ENCODE peak calls at places on chromosomes 3 and 15, in four cellular contexts. One of them, this sample, is unnamed. For H3K9me3 and H3K27me3, the result is how much of the 10 kb centered on the place peaks cover.

GRCh38 chr3:12961007-12961725 is 112.1 kb downstream of the IQSEC1 start:
- DNase-seq in H9: no peak
- DNase-seq in K562: peak
- DNase-seq in effector memory CD4-positive, alpha-beta T cell: no peak
- DNase-seq in this sample: no peak

GRCh38 chr3:32424581-32425250 is 33.1 kb downstream of the CMTM7 start:
- DNase-seq in H9: no peak
- DNase-seq in K562: no peak
- DNase-seq in effector memory CD4-positive, alpha-beta T cell: no peak
- DNase-seq in this sample: no peak

GRCh38 chr3:52798978-52799476 is 4.4 kb downstream of the ITIH3 start:
- DNase-seq in H9: peak
- DNase-seq in K562: peak
- DNase-seq in effector memory CD4-positive, alpha-beta T cell: no peak
- DNase-seq in this sample: no peak

GRCh38 chr15:82894971-82895520 is 57.5 kb downstream of the HOMER2 start:
- DNase-seq in H9: no peak
- DNase-seq in K562: no peak
- DNase-seq in effector memory CD4-positive, alpha-beta T cell: no peak
- DNase-seq in this sample: no peak

GRCh38 chr15:52673312-52673711 is 5.9 kb downstream of the ATOSA start:
- DNase-seq in H9: no peak
- DNase-seq in K562: no peak
- DNase-seq in effector memory CD4-positive, alpha-beta T cell: no peak
- DNase-seq in this sample: no peak

GRCh38 chr15:57637836-57638235 is 46.1 kb downstream of the MYZAP start:
- DNase-seq in H9: no peak
- DNase-seq in K562: no peak
- DNase-seq in effector memory CD4-positive, alpha-beta T cell: no peak
- DNase-seq in this sample: no peak

GRCh38 chr15:101128191-101128590 is 123.7 kb downstream of the CHSY1 start:
- DNase-seq in H9: no peak
- DNase-seq in K562: no peak
- DNase-seq in effector memory CD4-positive, alpha-beta T cell: no peak
- DNase-seq in this sample: peak

GRCh38 chr3:119990888-119991287 is 103.4 kb downstream of the GSK3B start:
- DNase-seq in H9: no peak
- DNase-seq in K562: no peak
- DNase-seq in effector memory CD4-positive, alpha-beta T cell: no peak
- DNase-seq in this sample: no peak

GRCh38 chr15:89003865-89004725 is 84.2 kb upstream of the ABHD2 start:
- DNase-seq in H9: peak
- DNase-seq in K562: peak
- DNase-seq in effector memory CD4-positive, alpha-beta T cell: no peak
- DNase-seq in this sample: peak

GRCh38 chr15:65355983-65356353 is 21.8 kb downstream of the IGDCC3 start:
- DNase-seq in H9: no peak
- DNase-seq in K562: no peak
- DNase-seq in effector memory CD4-positive, alpha-beta T cell: no peak
- DNase-seq in this sample: no peak
- H3K9me3 ChIP-seq in H9: under half
- H3K9me3 ChIP-seq in K562: under half
- H3K9me3 ChIP-seq in effector memory CD4-positive, alpha-beta T cell: under half
- H3K9me3 ChIP-seq in this sample: under half

GRCh38 chr3:99644017-99644416 is 5.6 kb downstream of the COL8A1 start:
- DNase-seq in H9: no peak
- DNase-seq in K562: no peak
- DNase-seq in effector memory CD4-positive, alpha-beta T cell: no peak
- DNase-seq in this sample: no peak

GRCh38 chr3:99640214-99640851 is 1.9 kb downstream of the COL8A1 start:
- DNase-seq in H9: no peak
- DNase-seq in K562: no peak
- DNase-seq in effector memory CD4-positive, alpha-beta T cell: no peak
- DNase-seq in this sample: no peak

GRCh38 chr3:99639579-99639978 is 1.2 kb downstream of the COL8A1 start:
- DNase-seq in H9: no peak
- DNase-seq in K562: no peak
- DNase-seq in effector memory CD4-positive, alpha-beta T cell: no peak
- DNase-seq in this sample: no peak

GRCh38 chr3:99641984-99642383 is 3.6 kb downstream of the COL8A1 start:
- DNase-seq in H9: no peak
- DNase-seq in K562: no peak
- DNase-seq in effector memory CD4-positive, alpha-beta T cell: no peak
- DNase-seq in this sample: no peak

GRCh38 chr3:99641480-99641879 is 3.1 kb downstream of the COL8A1 start:
- DNase-seq in H9: no peak
- DNase-seq in K562: no peak
- DNase-seq in effector memory CD4-positive, alpha-beta T cell: no peak
- DNase-seq in this sample: no peak
- H3K27me3 ChIP-seq in H9: under half
- H3K27me3 ChIP-seq in K562: under half
- H3K27me3 ChIP-seq in effector memory CD4-positive, alpha-beta T cell: under half
- H3K27me3 ChIP-seq in this sample: under half

GRCh38 chr3:124276863-124277515 is 285.1 kb upstream of the ROPN1 start:
- DNase-seq in H9: no peak
- DNase-seq in K562: no peak
- DNase-seq in effector memory CD4-positive, alpha-beta T cell: no peak
- DNase-seq in this sample: no peak
- H3K27ac ChIP-seq in H9: no peak
- H3K27ac ChIP-seq in K562: no peak
- H3K27ac ChIP-seq in effector memory CD4-positive, alpha-beta T cell: no peak
- H3K27ac ChIP-seq in this sample: no peak

DNA sequence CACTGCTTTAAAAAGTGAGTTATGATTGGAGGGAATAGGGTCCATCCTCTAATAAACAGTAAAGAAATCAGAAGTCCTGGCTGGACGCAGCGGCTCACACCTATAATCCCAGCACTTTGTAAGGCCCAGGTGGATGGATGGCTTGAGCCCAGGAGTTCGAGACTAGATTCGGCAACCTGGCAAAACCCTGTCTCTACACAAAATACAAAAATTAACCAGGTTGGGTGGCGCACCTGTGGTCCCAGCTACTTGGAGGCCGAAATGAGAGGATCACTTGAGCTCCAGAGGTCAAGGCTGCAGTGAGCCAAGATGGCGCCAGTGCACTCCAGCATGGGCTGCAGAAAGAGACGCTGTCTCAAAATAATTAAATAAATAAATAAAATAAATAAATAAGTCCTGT is 171.2 kb downstream of the POTEB3 start:
- DNase-seq in H9: no peak
- DNase-seq in K562: no peak
- DNase-seq in effector memory CD4-positive, alpha-beta T cell: no peak
- DNase-seq in this sample: no peak
- H3K9me3 ChIP-seq in H9: half or more
- H3K9me3 ChIP-seq in K562: under half
- H3K9me3 ChIP-seq in effector memory CD4-positive, alpha-beta T cell: under half
- H3K9me3 ChIP-seq in this sample: under half